ENCODE peak calls at places on chromosomes 7 and 10, in nine cellular contexts. One of them, this sample, is unnamed.
A peak's percentile ranks its signal among the peaks of the same experiment; 100 is the strongest.

GRCh38 chr10:16820018-16820417 is 2.8 kb upstream of the RSU1 start:
- DNase-seq in stimulated activated CD4-positive, alpha-beta T cell treated with anti-CD3 and anti-CD28 coated beads, Interleukin-15, amount 100 ng/mL, for 1 hour: no peak
- DNase-seq in GM13976: no peak
- DNase-seq in CD4-positive, CD25-positive, alpha-beta regulatory T cell: no peak
- DNase-seq in GDM1: no peak
- DNase-seq in kidney glomerular epithelial cell: no peak
- DNase-seq in AG09309: no peak
- DNase-seq in cardiac fibroblast: no peak
- DNase-seq in EH: no peak
- DNase-seq in this sample: no peak

GRCh38 chr7:123941391-123942180 is 16.5 kb downstream of the SPAM1 start:
- DNase-seq in stimulated activated CD4-positive, alpha-beta T cell treated with anti-CD3 and anti-CD28 coated beads, Interleukin-15, amount 100 ng/mL, for 1 hour: no peak
- DNase-seq in GM13976: no peak
- DNase-seq in CD4-positive, CD25-positive, alpha-beta regulatory T cell: no peak
- DNase-seq in GDM1: no peak
- DNase-seq in kidney glomerular epithelial cell: no peak
- DNase-seq in AG09309: no peak
- DNase-seq in cardiac fibroblast: no peak
- DNase-seq in EH: no peak
- DNase-seq in this sample: no peak

GRCh38 chr7:151456276-151456675 is 16.3 kb upstream of the CRYGN start:
- DNase-seq in stimulated activated CD4-positive, alpha-beta T cell treated with anti-CD3 and anti-CD28 coated beads, Interleukin-15, amount 100 ng/mL, for 1 hour: no peak
- DNase-seq in GM13976: no peak
- DNase-seq in CD4-positive, CD25-positive, alpha-beta regulatory T cell: no peak
- DNase-seq in GDM1: no peak
- DNase-seq in kidney glomerular epithelial cell: no peak
- DNase-seq in AG09309: no peak
- DNase-seq in cardiac fibroblast: no peak
- DNase-seq in EH: no peak
- DNase-seq in this sample: no peak

GRCh38 chr10:73159038-73159648 is 8.7 kb downstream of the ECD start:
- DNase-seq in stimulated activated CD4-positive, alpha-beta T cell treated with anti-CD3 and anti-CD28 coated beads, Interleukin-15, amount 100 ng/mL, for 1 hour: peak; percentile 16
- DNase-seq in GM13976: peak; percentile 51
- DNase-seq in CD4-positive, CD25-positive, alpha-beta regulatory T cell: peak; percentile 39
- DNase-seq in GDM1: peak; percentile 19
- DNase-seq in kidney glomerular epithelial cell: peak; percentile 65
- DNase-seq in AG09309: no peak
- DNase-seq in cardiac fibroblast: peak; percentile 65
- DNase-seq in EH: peak; percentile 63
- DNase-seq in this sample: peak; percentile 71

GRCh38 chr10:23439920-23440875 is 1.3 kb downstream of the OTUD1 start:
- DNase-seq in stimulated activated CD4-positive, alpha-beta T cell treated with anti-CD3 and anti-CD28 coated beads, Interleukin-15, amount 100 ng/mL, for 1 hour: peak; percentile 17
- DNase-seq in GM13976: no peak
- DNase-seq in CD4-positive, CD25-positive, alpha-beta regulatory T cell: peak; percentile 9
- DNase-seq in GDM1: no peak
- DNase-seq in kidney glomerular epithelial cell: peak; percentile 66
- DNase-seq in AG09309: peak; percentile 3
- DNase-seq in cardiac fibroblast: peak; percentile 40
- DNase-seq in EH: peak; percentile 61
- DNase-seq in this sample: peak; percentile 70

GRCh38 chr10:95309958-95310357 is 19.2 kb upstream of the PDLIM1 start:
- DNase-seq in stimulated activated CD4-positive, alpha-beta T cell treated with anti-CD3 and anti-CD28 coated beads, Interleukin-15, amount 100 ng/mL, for 1 hour: no peak
- DNase-seq in GM13976: no peak
- DNase-seq in CD4-positive, CD25-positive, alpha-beta regulatory T cell: no peak
- DNase-seq in GDM1: no peak
- DNase-seq in kidney glomerular epithelial cell: no peak
- DNase-seq in AG09309: no peak
- DNase-seq in cardiac fibroblast: no peak
- DNase-seq in EH: no peak
- DNase-seq in this sample: no peak

GRCh38 chr7:71752171-71752935 is 620.4 kb downstream of the GALNT17 start:
- DNase-seq in stimulated activated CD4-positive, alpha-beta T cell treated with anti-CD3 and anti-CD28 coated beads, Interleukin-15, amount 100 ng/mL, for 1 hour: no peak
- DNase-seq in GM13976: peak; percentile 84
- DNase-seq in CD4-positive, CD25-positive, alpha-beta regulatory T cell: no peak
- DNase-seq in GDM1: peak; percentile 22
- DNase-seq in kidney glomerular epithelial cell: no peak
- DNase-seq in AG09309: no peak
- DNase-seq in cardiac fibroblast: peak; percentile 11
- DNase-seq in EH: no peak
- DNase-seq in this sample: no peak

GRCh38 chr10:70352401-70353097 is 29.9 kb downstream of the LRRC20 start:
- DNase-seq in stimulated activated CD4-positive, alpha-beta T cell treated with anti-CD3 and anti-CD28 coated beads, Interleukin-15, amount 100 ng/mL, for 1 hour: no peak
- DNase-seq in GM13976: no peak
- DNase-seq in CD4-positive, CD25-positive, alpha-beta regulatory T cell: no peak
- DNase-seq in GDM1: no peak
- DNase-seq in kidney glomerular epithelial cell: no peak
- DNase-seq in AG09309: no peak
- DNase-seq in cardiac fibroblast: peak; percentile 50
- DNase-seq in EH: no peak
- DNase-seq in this sample: no peak

GRCh38 chr10:129161184-129161583 is 305.9 kb upstream of the MGMT start:
- DNase-seq in stimulated activated CD4-positive, alpha-beta T cell treated with anti-CD3 and anti-CD28 coated beads, Interleukin-15, amount 100 ng/mL, for 1 hour: no peak
- DNase-seq in GM13976: no peak
- DNase-seq in CD4-positive, CD25-positive, alpha-beta regulatory T cell: no peak
- DNase-seq in GDM1: no peak
- DNase-seq in kidney glomerular epithelial cell: peak; percentile 86
- DNase-seq in AG09309: no peak
- DNase-seq in cardiac fibroblast: peak; percentile 29
- DNase-seq in EH: no peak
- DNase-seq in this sample: no peak

GRCh38 chr7:3089493-3089892 is 45.8 kb upstream of the CARD11 start:
- DNase-seq in stimulated activated CD4-positive, alpha-beta T cell treated with anti-CD3 and anti-CD28 coated beads, Interleukin-15, amount 100 ng/mL, for 1 hour: no peak
- DNase-seq in GM13976: no peak
- DNase-seq in CD4-positive, CD25-positive, alpha-beta regulatory T cell: no peak
- DNase-seq in GDM1: no peak
- DNase-seq in kidney glomerular epithelial cell: peak; percentile 4
- DNase-seq in AG09309: no peak
- DNase-seq in cardiac fibroblast: peak; percentile 8
- DNase-seq in EH: no peak
- DNase-seq in this sample: peak; percentile 5

GRCh38 chr7:115477193-115477651 is 553.3 kb downstream of the TFEC start:
- DNase-seq in stimulated activated CD4-positive, alpha-beta T cell treated with anti-CD3 and anti-CD28 coated beads, Interleukin-15, amount 100 ng/mL, for 1 hour: no peak
- DNase-seq in GM13976: peak; percentile 3
- DNase-seq in CD4-positive, CD25-positive, alpha-beta regulatory T cell: no peak
- DNase-seq in GDM1: no peak
- DNase-seq in kidney glomerular epithelial cell: no peak
- DNase-seq in AG09309: no peak
- DNase-seq in cardiac fibroblast: peak; percentile 24
- DNase-seq in EH: peak; percentile 36
- DNase-seq in this sample: peak; percentile 56

GRCh38 chr10:91251430-91252056 is 31.1 kb downstream of the PCGF5 start:
- DNase-seq in stimulated activated CD4-positive, alpha-beta T cell treated with anti-CD3 and anti-CD28 coated beads, Interleukin-15, amount 100 ng/mL, for 1 hour: no peak
- DNase-seq in GM13976: peak; percentile 16
- DNase-seq in CD4-positive, CD25-positive, alpha-beta regulatory T cell: peak; percentile 34
- DNase-seq in GDM1: peak; percentile 10
- DNase-seq in kidney glomerular epithelial cell: peak; percentile 60
- DNase-seq in AG09309: peak; percentile 2
- DNase-seq in cardiac fibroblast: peak; percentile 70
- DNase-seq in EH: peak; percentile 69
- DNase-seq in this sample: peak; percentile 71

GRCh38 chr7:120363414-120363813 is 90.4 kb downstream of the KCND2 start:
- DNase-seq in stimulated activated CD4-positive, alpha-beta T cell treated with anti-CD3 and anti-CD28 coated beads, Interleukin-15, amount 100 ng/mL, for 1 hour: no peak
- DNase-seq in GM13976: no peak
- DNase-seq in CD4-positive, CD25-positive, alpha-beta regulatory T cell: no peak
- DNase-seq in GDM1: no peak
- DNase-seq in kidney glomerular epithelial cell: no peak
- DNase-seq in AG09309: no peak
- DNase-seq in cardiac fibroblast: no peak
- DNase-seq in EH: no peak
- DNase-seq in this sample: no peak

This sample was measured in ELR.